ENCODE peak calls at places on chromosomes 13 and 19, in seven cellular contexts. One of them, this sample, is unnamed.

GRCh38 chr13:70108276-70108845 is at the start of gene KLHL1:
- DNase-seq in head of caudate nucleus: peak
- DNase-seq in GM10248: no peak
- DNase-seq in iris pigment epithelial cell: peak
- DNase-seq in neuronal stem cell: no peak
- DNase-seq in neural crest cell: no peak
- DNase-seq in astrocyte of the spinal cord: no peak
- DNase-seq in this sample: no peak

GRCh38 chr19:37654118-37654517 is 1.1 kb downstream of the ZFP30 start:
- DNase-seq in neuronal stem cell: no peak
- DNase-seq in head of caudate nucleus: no peak
- DNase-seq in neural crest cell: no peak
- DNase-seq in astrocyte of the spinal cord: peak
- DNase-seq in iris pigment epithelial cell: peak
- DNase-seq in GM10248: no peak
- DNase-seq in this sample: no peak

GRCh38 chr13:71359641-71360040 is 507.4 kb downstream of the DACH1 start:
- DNase-seq in head of caudate nucleus: no peak
- DNase-seq in iris pigment epithelial cell: peak
- DNase-seq in astrocyte of the spinal cord: no peak
- DNase-seq in neuronal stem cell: no peak
- DNase-seq in GM10248: no peak
- DNase-seq in neural crest cell: no peak
- DNase-seq in this sample: no peak

GRCh38 chr13:49214917-49215376 is 5.2 kb upstream of the MLNR start:
- DNase-seq in neuronal stem cell: no peak
- DNase-seq in iris pigment epithelial cell: peak
- DNase-seq in astrocyte of the spinal cord: no peak
- DNase-seq in neural crest cell: no peak
- DNase-seq in GM10248: peak
- DNase-seq in head of caudate nucleus: peak
- DNase-seq in this sample: no peak

GRCh38 chr13:24747248-24748151 is 16.5 kb upstream of the RNF17 start:
- DNase-seq in neural crest cell: no peak
- DNase-seq in iris pigment epithelial cell: peak
- DNase-seq in GM10248: no peak
- DNase-seq in neuronal stem cell: peak
- DNase-seq in astrocyte of the spinal cord: peak
- DNase-seq in head of caudate nucleus: no peak
- DNase-seq in this sample: no peak

GRCh38 chr19:13796301-13797057 is 1.2 kb downstream of the ZSWIM4 start:
- DNase-seq in iris pigment epithelial cell: peak
- DNase-seq in neural crest cell: no peak
- DNase-seq in astrocyte of the spinal cord: peak
- DNase-seq in head of caudate nucleus: no peak
- DNase-seq in GM10248: peak
- DNase-seq in neuronal stem cell: no peak
- DNase-seq in this sample: no peak

GRCh38 chr19:44850641-44851109 is 4.6 kb downstream of the NECTIN2 start:
- DNase-seq in head of caudate nucleus: no peak
- DNase-seq in neural crest cell: no peak
- DNase-seq in astrocyte of the spinal cord: no peak
- DNase-seq in GM10248: no peak
- DNase-seq in iris pigment epithelial cell: no peak
- DNase-seq in neuronal stem cell: no peak
- DNase-seq in this sample: no peak

GRCh38 chr13:93226623-93227279 is at the start of gene GPC6:
- DNase-seq in neural crest cell: peak
- DNase-seq in head of caudate nucleus: peak
- DNase-seq in neuronal stem cell: peak
- DNase-seq in astrocyte of the spinal cord: peak
- DNase-seq in iris pigment epithelial cell: peak
- DNase-seq in GM10248: no peak
- DNase-seq in this sample: no peak

GRCh38 chr13:83352391-83352790 is 529.9 kb downstream of the SLITRK1 start:
- DNase-seq in neuronal stem cell: no peak
- DNase-seq in head of caudate nucleus: no peak
- DNase-seq in astrocyte of the spinal cord: no peak
- DNase-seq in iris pigment epithelial cell: peak
- DNase-seq in neural crest cell: no peak
- DNase-seq in GM10248: no peak
- DNase-seq in this sample: no peak

GRCh38 chr13:70297219-70297618 is 189.0 kb upstream of the KLHL1 start:
- DNase-seq in neural crest cell: no peak
- DNase-seq in astrocyte of the spinal cord: no peak
- DNase-seq in iris pigment epithelial cell: no peak
- DNase-seq in GM10248: no peak
- DNase-seq in head of caudate nucleus: no peak
- DNase-seq in neuronal stem cell: no peak
- DNase-seq in this sample: no peak

GRCh38 chr13:114155320-114155719 is 22.9 kb upstream of the RASA3 start:
- DNase-seq in head of caudate nucleus: no peak
- DNase-seq in astrocyte of the spinal cord: no peak
- DNase-seq in GM10248: no peak
- DNase-seq in neural crest cell: no peak
- DNase-seq in iris pigment epithelial cell: no peak
- DNase-seq in neuronal stem cell: no peak
- DNase-seq in this sample: no peak

GRCh38 chr13:23632741-23633140 is 62.5 kb downstream of the TNFRSF19 start:
- DNase-seq in neuronal stem cell: no peak
- DNase-seq in astrocyte of the spinal cord: no peak
- DNase-seq in iris pigment epithelial cell: no peak
- DNase-seq in neural crest cell: no peak
- DNase-seq in head of caudate nucleus: no peak
- DNase-seq in GM10248: no peak
- DNase-seq in this sample: no peak

GRCh38 chr19:38817081-38817480 is 4.3 kb upstream of the LGALS4 start:
- DNase-seq in astrocyte of the spinal cord: no peak
- DNase-seq in neural crest cell: no peak
- DNase-seq in GM10248: no peak
- DNase-seq in neuronal stem cell: no peak
- DNase-seq in iris pigment epithelial cell: no peak
- DNase-seq in head of caudate nucleus: no peak
- DNase-seq in this sample: no peak

GRCh38 chr13:36999054-36999927 is at the start of gene ALG5:
- DNase-seq in astrocyte of the spinal cord: peak
- DNase-seq in GM10248: peak
- DNase-seq in iris pigment epithelial cell: peak
- DNase-seq in neural crest cell: peak
- DNase-seq in neuronal stem cell: peak
- DNase-seq in head of caudate nucleus: peak
- DNase-seq in this sample: peak

GRCh38 chr13:30880756-30881155 is 25.3 kb upstream of the MEDAG start:
- DNase-seq in iris pigment epithelial cell: peak
- DNase-seq in GM10248: no peak
- DNase-seq in head of caudate nucleus: no peak
- DNase-seq in neural crest cell: no peak
- DNase-seq in astrocyte of the spinal cord: peak
- DNase-seq in neuronal stem cell: no peak
- DNase-seq in this sample: no peak

GRCh38 chr13:26469602-26470001 is 87.9 kb upstream of the WASF3 start:
- DNase-seq in GM10248: no peak
- DNase-seq in neuronal stem cell: no peak
- DNase-seq in astrocyte of the spinal cord: no peak
- DNase-seq in neural crest cell: no peak
- DNase-seq in iris pigment epithelial cell: no peak
- DNase-seq in head of caudate nucleus: no peak
- DNase-seq in this sample: no peak

GRCh38 chr13:35771898-35772297 is 295.4 kb upstream of the MAB21L1 start:
- DNase-seq in neural crest cell: no peak
- DNase-seq in iris pigment epithelial cell: peak
- DNase-seq in head of caudate nucleus: no peak
- DNase-seq in GM10248: no peak
- DNase-seq in neuronal stem cell: no peak
- DNase-seq in astrocyte of the spinal cord: peak
- DNase-seq in this sample: no peak

GRCh38 chr13:27120811-27121210 is 50.8 kb downstream of the USP12 start:
- DNase-seq in neuronal stem cell: no peak
- DNase-seq in neural crest cell: no peak
- DNase-seq in GM10248: no peak
- DNase-seq in astrocyte of the spinal cord: peak
- DNase-seq in iris pigment epithelial cell: peak
- DNase-seq in head of caudate nucleus: no peak
- DNase-seq in this sample: no peak

GRCh38 chr13:99310382-99311031 is 3.3 kb upstream of the GPR183 start:
- DNase-seq in GM10248: no peak
- DNase-seq in iris pigment epithelial cell: peak
- DNase-seq in astrocyte of the spinal cord: peak
- DNase-seq in head of caudate nucleus: no peak
- DNase-seq in neuronal stem cell: no peak
- DNase-seq in neural crest cell: no peak
- DNase-seq in this sample: no peak

GRCh38 chr19:40745402-40745780 is 4.9 kb downstream of the ACTMAP start:
- DNase-seq in neuronal stem cell: no peak
- DNase-seq in iris pigment epithelial cell: peak
- DNase-seq in head of caudate nucleus: no peak
- DNase-seq in astrocyte of the spinal cord: peak
- DNase-seq in GM10248: no peak
- DNase-seq in neural crest cell: no peak
- DNase-seq in this sample: no peak

GRCh38 chr13:66635526-66635925 is 594.6 kb downstream of the PCDH9 start:
- DNase-seq in neuronal stem cell: no peak
- DNase-seq in astrocyte of the spinal cord: peak
- DNase-seq in iris pigment epithelial cell: peak
- DNase-seq in head of caudate nucleus: no peak
- DNase-seq in GM10248: no peak
- DNase-seq in neural crest cell: no peak
- DNase-seq in this sample: no peak

GRCh38 chr13:108834193-108834592 is 204.8 kb downstream of the MYO16 start:
- DNase-seq in neural crest cell: no peak
- DNase-seq in iris pigment epithelial cell: no peak
- DNase-seq in neuronal stem cell: no peak
- DNase-seq in GM10248: no peak
- DNase-seq in head of caudate nucleus: no peak
- DNase-seq in astrocyte of the spinal cord: peak
- DNase-seq in this sample: no peak

GRCh38 chr19:4909897-4910593 is 744 bp downstream of the UHRF1 start:
- DNase-seq in head of caudate nucleus: peak
- DNase-seq in astrocyte of the spinal cord: peak
- DNase-seq in neural crest cell: peak
- DNase-seq in iris pigment epithelial cell: peak
- DNase-seq in GM10248: peak
- DNase-seq in neuronal stem cell: peak
- DNase-seq in this sample: peak

GRCh38 chr19:32041681-32042292 is 303.6 kb upstream of the ZNF507 start:
- DNase-seq in GM10248: no peak
- DNase-seq in neural crest cell: peak
- DNase-seq in astrocyte of the spinal cord: peak
- DNase-seq in head of caudate nucleus: peak
- DNase-seq in iris pigment epithelial cell: peak
- DNase-seq in neuronal stem cell: peak
- DNase-seq in this sample: no peak

GRCh38 chr13:48985751-48986150 is 10.0 kb downstream of the FNDC3A start:
- DNase-seq in iris pigment epithelial cell: no peak
- DNase-seq in neuronal stem cell: no peak
- DNase-seq in neural crest cell: no peak
- DNase-seq in head of caudate nucleus: no peak
- DNase-seq in astrocyte of the spinal cord: no peak
- DNase-seq in GM10248: no peak
- DNase-seq in this sample: no peak

GRCh38 chr19:38674388-38675133 is 27.1 kb downstream of the ACTN4 start:
- DNase-seq in neuronal stem cell: no peak
- DNase-seq in GM10248: no peak
- DNase-seq in astrocyte of the spinal cord: no peak
- DNase-seq in head of caudate nucleus: no peak
- DNase-seq in neural crest cell: no peak
- DNase-seq in iris pigment epithelial cell: no peak
- DNase-seq in this sample: no peak

GRCh38 chr19:58007285-58007684 is 4.7 kb upstream of the ZNF606 start:
- DNase-seq in astrocyte of the spinal cord: no peak
- DNase-seq in iris pigment epithelial cell: no peak
- DNase-seq in neuronal stem cell: no peak
- DNase-seq in neural crest cell: no peak
- DNase-seq in head of caudate nucleus: no peak
- DNase-seq in GM10248: no peak
- DNase-seq in this sample: no peak

GRCh38 chr19:9865732-9866627 is 30.9 kb downstream of the PIN1 start:
- DNase-seq in neural crest cell: no peak
- DNase-seq in head of caudate nucleus: no peak
- DNase-seq in iris pigment epithelial cell: no peak
- DNase-seq in astrocyte of the spinal cord: no peak
- DNase-seq in neuronal stem cell: no peak
- DNase-seq in GM10248: no peak
- DNase-seq in this sample: no peak

GRCh38 chr19:51501594-51502263 is at the start of gene SIGLEC12:
- DNase-seq in iris pigment epithelial cell: no peak
- DNase-seq in neuronal stem cell: no peak
- DNase-seq in neural crest cell: no peak
- DNase-seq in head of caudate nucleus: peak
- DNase-seq in astrocyte of the spinal cord: no peak
- DNase-seq in GM10248: peak
- DNase-seq in this sample: no peak

GRCh38 chr13:95707035-95707434 is 30.1 kb downstream of the DNAJC3 start:
- DNase-seq in iris pigment epithelial cell: no peak
- DNase-seq in head of caudate nucleus: no peak
- DNase-seq in neuronal stem cell: no peak
- DNase-seq in astrocyte of the spinal cord: no peak
- DNase-seq in GM10248: no peak
- DNase-seq in neural crest cell: no peak
- DNase-seq in this sample: no peak

This sample was measured in activated B cell treated with CpG ODN at 0.5 μM for 24 hours.